ENCODE peak calls at places on chromosomes 16 and 17, in five cellular contexts. H, L, J, T and U are unnamed samples.

GRCh38 chr17:64358261-64358788 is 32.3 kb downstream of the PECAM1 start:
- DNase-seq in H (no peak), T (no peak), L (no peak), J (no peak), U (no peak)

GRCh38 chr17:321386-321941 is 31.1 kb downstream of the RPH3AL start:
- DNase-seq in H (no peak), T (no peak), J (peak), L (no peak), U (no peak)

GRCh38 chr16:75244844-75245758 is 6.3 kb downstream of the BCAR1 start:
- DNase-seq in J (peak), T (peak), L (peak), H (no peak), U (peak)

GRCh38 chr16:73020409-73020884 is 27.5 kb downstream of the ZFHX3 start:
- DNase-seq in L (no peak), H (no peak), J (no peak), T (peak), U (peak)

GRCh38 chr17:44623070-44623725 is 33.1 kb upstream of the MEIOC start:
- DNase-seq in H (no peak), L (no peak), T (peak), J (no peak), U (no peak)

GRCh38 chr17:75535119-75535537 is 9.6 kb downstream of the LLGL2 start:
- DNase-seq in L (no peak), T (no peak), H (no peak), J (no peak), U (no peak)

GRCh38 chr16:83813818-83814653 is 6.3 kb downstream of the HSBP1 start:
- DNase-seq in T (peak), J (no peak), H (no peak), L (no peak), U (no peak)

GRCh38 chr16:29290631-29291247 is 115.8 kb downstream of the NPIPB11 start:
- DNase-seq in L (peak), J (peak), H (peak), T (peak), U (peak)

GRCh38 chr17:79631640-79632431 is 21.0 kb upstream of the RBFOX3 start:
- DNase-seq in H (peak), T (no peak), L (peak), J (peak), U (no peak)

GRCh38 chr17:55294042-55294751 is 29.4 kb downstream of the HLF start:
- DNase-seq in H (no peak), J (no peak), T (no peak), L (no peak), U (no peak)

GRCh38 chr16:1133271-1133670 is 19.6 kb upstream of the CACNA1H start:
- DNase-seq in L (no peak), H (no peak), J (no peak), T (no peak), U (no peak)

GRCh38 chr16:84360170-84360569 is 8.2 kb upstream of the ATP2C2 start:
- DNase-seq in J (no peak), H (no peak), T (peak), L (no peak), U (no peak)

GRCh38 chr16:49811630-49812334 is 44.1 kb downstream of the ZNF423 start:
- DNase-seq in J (peak), H (no peak), L (no peak), T (no peak), U (no peak)

GRCh38 chr17:2982854-2983636 is 80.4 kb downstream of the OR1D5 start:
- DNase-seq in T (peak), L (peak), J (peak), H (no peak), U (peak)

GRCh38 chr16:28193530-28194423 is 18.0 kb downstream of the XPO6 start:
- DNase-seq in L (no peak), H (no peak), J (no peak), T (peak), U (no peak)

GRCh38 chr16:86248325-86248905 is 261.9 kb upstream of the FOXF1 start:
- DNase-seq in H (no peak), J (no peak), T (no peak), L (no peak), U (no peak)

GRCh38 chr17:2700031-2700490 is 11.5 kb downstream of the CLUH start:
- DNase-seq in H (no peak), J (peak), T (no peak), L (peak), U (peak)

GRCh38 chr17:50835563-50836231 is at the start of gene WFIKKN2:
- DNase-seq in H (no peak), T (no peak), L (no peak), J (no peak), U (no peak)

GRCh38 chr17:11238710-11239109 is 2.3 kb upstream of the SHISA6 start:
- DNase-seq in H (no peak), L (no peak), T (no peak), J (no peak), U (no peak)

GRCh38 chr17:14098246-14098645 is 28.9 kb downstream of the COX10 start:
- DNase-seq in L (no peak), T (no peak), H (no peak), J (no peak), U (no peak)

GRCh38 chr16:21590791-21591190 is 8.6 kb upstream of the METTL9 start:
- DNase-seq in H (no peak), T (no peak), L (no peak), J (no peak), U (no peak)

GRCh38 chr16:67241008-67241900 is 6.0 kb downstream of the FHOD1 start:
- DNase-seq in T (peak), J (no peak), H (no peak), L (peak), U (peak)

GRCh38 chr17:54194268-54194667 is 371.5 kb downstream of the KIF2B start:
- DNase-seq in H (no peak), J (no peak), L (no peak), T (no peak), U (no peak)

GRCh38 chr16:35207059-35207999 is 1747.9 kb downstream of the TP53TG3F start:
- DNase-seq in T (no peak), H (no peak), J (no peak), L (no peak), U (no peak)

GRCh38 chr17:50686494-50687199 is 21.1 kb downstream of the ANKRD40 start:
- DNase-seq in H (no peak), L (no peak), T (peak), J (peak), U (peak)

GRCh38 chr16:89395150-89396142 is 94.9 kb downstream of the ANKRD11 start:
- DNase-seq in L (peak), H (peak), J (peak), T (peak), U (peak)

GRCh38 chr17:80743181-80743771 is 198.6 kb downstream of the RPTOR start:
- DNase-seq in H (no peak), L (no peak), J (no peak), T (no peak), U (no peak)

GRCh38 chr17:70345061-70345460 is 175.7 kb downstream of the KCNJ2 start:
- DNase-seq in J (no peak), H (no peak), T (no peak), L (no peak), U (no peak)

GRCh38 chr16:10990378-10990777 is 46.0 kb downstream of the CLEC16A start:
- DNase-seq in T (no peak), L (no peak), J (no peak), H (no peak), U (no peak)